ENCODE peak calls at places on chromosome 6, in eight cellular contexts. P, C, D, R, O, B, F and U are unnamed samples.

GRCh38 chr6:161557333-161558107 is 283.7 kb upstream of the AGPAT4 start:
- DNase-seq in P (no peak), B (no peak), R (no peak), C (no peak), O (no peak), F (no peak), D (no peak), U (no peak)

GRCh38 chr6:136952714-136953260 is 30.7 kb downstream of the SLC35D3 start:
- DNase-seq in C (no peak), D (no peak), R (no peak), P (no peak), O (no peak), F (no peak), B (no peak), U (no peak)

GRCh38 chr6:104728444-104728843 is 131.3 kb downstream of the HACE1 start:
- DNase-seq in F (no peak), O (peak; percentile 11), P (peak; percentile 73), R (no peak), C (peak; percentile 52), B (no peak), D (no peak), U (no peak)

GRCh38 chr6:74578339-74578738 is 627.5 kb downstream of the COL12A1 start:
- DNase-seq in D (no peak), P (peak; percentile 77), C (peak; percentile 58), F (no peak), O (peak; percentile 58), R (peak; percentile 86), B (no peak), U (no peak)

GRCh38 chr6:25181923-25182322 is 97.3 kb upstream of the CARMIL1 start:
- DNase-seq in F (peak; percentile 50), P (peak; percentile 52), B (no peak), D (no peak), R (peak; percentile 48), O (no peak), C (peak; percentile 26), U (no peak)

GRCh38 chr6:141490982-141491381 is 641.7 kb upstream of the GJE1 start:
- DNase-seq in D (no peak), C (no peak), P (no peak), R (no peak), O (no peak), B (no peak), F (no peak), U (no peak)

GRCh38 chr6:46651766-46652165 is 852 bp downstream of the CYP39A1 start:
- DNase-seq in C (no peak), P (no peak), F (no peak), R (no peak), D (no peak), B (no peak), O (no peak), U (no peak)

GRCh38 chr6:140478631-140479030 is 1104.2 kb upstream of the CITED2 start:
- DNase-seq in F (no peak), C (no peak), O (no peak), P (no peak), R (no peak), B (no peak), D (no peak), U (no peak)

GRCh38 chr6:161744211-161745067 is 470.6 kb upstream of the AGPAT4 start:
- DNase-seq in O (no peak), D (no peak), F (no peak), P (peak; percentile 64), C (no peak), B (no peak), R (peak; percentile 12), U (no peak)

GRCh38 chr6:91087864-91088263 is 501.0 kb upstream of the MAP3K7 start:
- DNase-seq in C (no peak), F (no peak), D (no peak), P (no peak), B (no peak), O (no peak), R (no peak), U (no peak)

GRCh38 chr6:72376736-72377135 is 245.1 kb upstream of the KCNQ5 start:
- DNase-seq in C (no peak), B (no peak), F (no peak), P (no peak), R (no peak), D (no peak), O (no peak), U (no peak)

GRCh38 chr6:43695078-43695966 is 7.7 kb upstream of the MRPS18A start:
- DNase-seq in D (no peak), F (no peak), B (peak; percentile 39), R (no peak), C (no peak), P (no peak), O (no peak), U (no peak)

GRCh38 chr6:133757330-133757729 is 131.6 kb upstream of the TCF21 start:
- DNase-seq in P (peak; percentile 55), B (no peak), C (peak; percentile 62), F (no peak), D (no peak), R (peak; percentile 62), O (no peak), U (no peak)
- H3K4me3 ChIP-seq in P (no peak overlapping the region), B (no peak overlapping the region), C (no peak overlapping the region), F (no peak overlapping the region), D (no peak overlapping the region), R (no peak overlapping the region), O (no peak overlapping the region), U (no peak overlapping the region)

DNA sequence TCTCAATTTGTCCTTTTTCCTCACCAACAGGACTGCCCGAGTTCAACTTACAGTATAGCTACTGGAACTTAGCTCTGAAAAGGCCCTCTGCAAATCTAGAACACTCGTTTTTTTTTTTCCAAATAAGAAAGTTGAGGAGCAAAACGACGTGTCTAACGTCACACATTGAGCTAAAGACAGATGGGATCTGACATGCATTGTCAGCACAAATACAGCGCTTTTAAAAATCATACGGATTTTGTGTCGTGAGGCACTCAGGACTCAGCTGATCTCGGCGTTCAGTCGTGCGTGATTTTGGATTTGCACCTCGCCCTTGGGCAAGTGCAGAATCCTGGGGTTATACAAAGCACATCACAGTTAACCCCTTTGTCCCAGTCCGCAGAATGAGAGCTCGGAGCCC is 94.7 kb upstream of the ZNF322 start:
- DNase-seq in R (no peak), P (no peak), F (no peak), O (no peak), C (no peak), D (no peak), B (no peak), U (no peak)
- H3K4me3 ChIP-seq in R (no peak overlapping the region), P (no peak overlapping the region), F (no peak overlapping the region), O (no peak overlapping the region), C (no peak overlapping the region), D (no peak overlapping the region), B (no peak overlapping the region), U (no peak overlapping the region)

GRCh38 chr6:144332177-144332576 is 47.0 kb downstream of the UTRN start:
- DNase-seq in R (no peak), B (no peak), O (no peak), F (no peak), P (no peak), C (no peak), D (no peak), U (no peak)
- H3K4me3 ChIP-seq in R (no peak overlapping the region), B (no peak overlapping the region), O (no peak overlapping the region), F (no peak overlapping the region), P (no peak overlapping the region), C (no peak overlapping the region), D (no peak overlapping the region), U (no peak overlapping the region)

DNA sequence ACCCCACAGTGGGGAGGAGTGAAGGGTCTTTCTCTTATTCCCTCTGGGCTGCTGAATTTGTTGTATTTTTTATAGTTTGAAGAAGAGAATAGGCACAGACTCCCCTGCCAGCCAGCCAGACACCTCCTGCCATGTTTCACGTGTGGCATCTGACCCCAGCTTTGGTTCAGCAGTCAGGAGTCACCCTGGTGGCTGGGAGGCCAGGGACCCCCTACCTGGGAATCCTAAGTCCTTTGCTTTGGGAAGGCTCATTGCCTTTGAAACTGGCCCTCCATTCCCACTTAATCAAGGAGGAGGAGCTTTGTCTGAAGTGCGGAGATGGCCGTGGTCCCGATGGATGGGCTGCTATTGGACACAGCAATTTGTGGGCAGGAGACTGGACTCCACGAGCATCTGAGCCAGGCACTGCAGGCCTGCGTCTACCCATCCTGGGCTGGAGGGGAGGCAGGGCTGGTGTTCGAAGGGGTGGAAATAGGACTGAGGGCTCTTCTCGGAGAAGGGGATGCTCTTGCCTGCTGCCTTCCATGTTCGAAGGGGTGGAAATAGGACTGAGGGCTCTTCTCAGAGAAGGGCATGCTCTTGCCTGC is 196.1 kb downstream of the DLL1 start:
- DNase-seq in C (no peak), P (no peak), O (no peak), D (peak; percentile 27), F (no peak), B (peak; percentile 5), R (no peak), U (no peak)
- H3K4me3 ChIP-seq in C (no peak overlapping the region), P (no peak overlapping the region), O (no peak overlapping the region), D (no peak overlapping the region), F (no peak overlapping the region), B (no peak overlapping the region), R (no peak overlapping the region), U (no peak overlapping the region)

DNA sequence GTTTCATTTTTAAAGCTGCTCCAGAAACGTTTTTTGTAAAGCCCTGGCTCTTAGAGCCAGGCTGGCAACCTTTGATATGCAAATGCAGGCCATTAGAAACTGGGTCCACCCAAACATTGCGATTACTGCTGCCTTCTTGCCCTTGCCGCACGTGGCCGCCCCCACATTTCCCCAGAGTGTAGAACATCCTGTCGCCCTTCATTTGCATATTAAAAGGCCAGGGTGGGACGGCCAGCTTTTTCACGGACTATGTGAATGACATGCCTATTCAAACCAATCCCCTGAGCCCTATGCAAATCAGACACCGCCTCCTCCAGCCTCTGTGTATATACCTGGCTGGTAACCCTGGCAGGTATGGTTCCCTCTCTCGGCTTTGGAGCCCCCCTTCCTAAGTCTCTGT is 60.3 kb upstream of the SAMD5 start:
- DNase-seq in B (peak; percentile 13), P (no peak), C (no peak), O (no peak), R (no peak), F (no peak), D (no peak), U (no peak)
- H3K4me3 ChIP-seq in B (no peak overlapping the region), P (no peak overlapping the region), C (no peak overlapping the region), O (no peak overlapping the region), R (no peak overlapping the region), F (no peak overlapping the region), D (no peak overlapping the region), U (no peak overlapping the region)